ENCODE peak calls at places on chromosomes 11 and 22, in six cellular contexts. M is neural crest cell; T is brain microvascular endothelial cell; N is heart left ventricle; O is chondrocyte; H is stimulated activated CD8-positive, alpha-beta memory T cell treated with anti-CD3 and anti-CD28 coated beads, Interleukin-4, amount 100 ng/mL, for 1 hour. Z is an unnamed sample.
A peak's percentile ranks its signal among the peaks of the same experiment; 100 is the strongest.

GRCh38 chr11:70707821-70708220 is 309.5 kb downstream of the CTTN start:
- DNase-seq in M (no peak), T (no peak), N (no peak), O (no peak), H (no peak), Z (no peak)

GRCh38 chr22:49021097-49021925 is 806.4 kb downstream of the BRD1 start:
- DNase-seq in M (no peak), T (no peak), N (peak; percentile 20), O (peak; percentile 82), H (no peak), Z (no peak)

GRCh38 chr11:64694821-64695365 is 28.1 kb downstream of the NRXN2 start:
- DNase-seq in M (peak; percentile 58), T (no peak), N (no peak), O (no peak), H (no peak), Z (no peak)

GRCh38 chr11:19890308-19890707 is 177.7 kb downstream of the NAV2 start:
- DNase-seq in M (no peak), T (peak; percentile 90), N (no peak), O (no peak), H (no peak), Z (no peak)

GRCh38 chr11:131668867-131669780 is 298.7 kb downstream of the NTM start:
- DNase-seq in M (peak; percentile 77), T (peak; percentile 24), N (no peak), O (no peak), H (no peak), Z (peak; percentile 73)

GRCh38 chr11:34226210-34226609 is 120.8 kb downstream of the NAT10 start:
- DNase-seq in M (no peak), T (no peak), N (no peak), O (no peak), H (no peak), Z (no peak)

GRCh38 chr11:67303989-67304411 is 670 bp downstream of the SSH3 start:
- DNase-seq in M (no peak), T (no peak), N (no peak), O (peak; percentile 88), H (no peak), Z (peak; percentile 39)

GRCh38 chr22:38398609-38399401 is 56.2 kb downstream of the KCNJ4 start:
- DNase-seq in M (peak; percentile 84), T (peak; percentile 58), N (peak; percentile 93), O (no peak), H (peak; percentile 75), Z (peak; percentile 92)

GRCh38 chr11:64245797-64246623 is 733 bp downstream of the PPP1R14B start:
- DNase-seq in M (no peak), T (peak; percentile 92), N (peak; percentile 82), O (no peak), H (peak; percentile 39), Z (no peak)

GRCh38 chr11:62552931-62553838 is 6.6 kb upstream of the AHNAK start:
- DNase-seq in M (no peak), T (peak; percentile 94), N (peak; percentile 90), O (no peak), H (no peak), Z (peak; percentile 58)

GRCh38 chr11:126118806-126119205 is 56.1 kb upstream of the CDON start:
- DNase-seq in M (no peak), T (no peak), N (no peak), O (peak; percentile 87), H (no peak), Z (no peak)

GRCh38 chr22:43269325-43270040 is 73.7 kb downstream of the SCUBE1 start:
- DNase-seq in M (peak; percentile 35), T (no peak), N (no peak), O (no peak), H (no peak), Z (no peak)

Z was measured in D341Med.